ENCODE peak calls at places on chromosomes 16 and 17, in four cellular contexts. One of them, this sample, is unnamed.

GRCh38 chr17:79298801-79299200 is 224.2 kb downstream of the ENGASE start:
- DNase-seq in GM12878: no peak
- DNase-seq in K562: no peak
- DNase-seq in HepG2: no peak
- DNase-seq in this sample: no peak

GRCh38 chr17:46928472-46929261 is 5.7 kb downstream of the GOSR2 start:
- DNase-seq in HepG2: no peak
- DNase-seq in GM12878: no peak
- DNase-seq in K562: no peak
- DNase-seq in this sample: no peak

GRCh38 chr17:64599187-64599676 is 62.9 kb downstream of the SMURF2 start:
- DNase-seq in HepG2: no peak
- DNase-seq in GM12878: no peak
- DNase-seq in K562: peak; percentile 36
- DNase-seq in this sample: peak; percentile 26

GRCh38 chr16:31513126-31513525 is 4.9 kb upstream of the RUSF1 start:
- DNase-seq in K562: no peak
- DNase-seq in GM12878: no peak
- DNase-seq in HepG2: no peak
- DNase-seq in this sample: no peak

GRCh38 chr16:85757341-85757822 is 6.5 kb upstream of the C16orf74 start:
- DNase-seq in K562: no peak
- DNase-seq in HepG2: no peak
- DNase-seq in GM12878: peak; percentile 57
- DNase-seq in this sample: no peak

GRCh38 chr16:23286131-23286532 is 16.0 kb upstream of the SCNN1B start:
- DNase-seq in GM12878: no peak
- DNase-seq in K562: no peak
- DNase-seq in HepG2: no peak
- DNase-seq in this sample: no peak

GRCh38 chr17:67679225-67679624 is 38.5 kb upstream of the NOL11 start:
- DNase-seq in GM12878: no peak
- DNase-seq in HepG2: no peak
- DNase-seq in K562: no peak
- DNase-seq in this sample: no peak

GRCh38 chr17:41785876-41786226 is 660 bp downstream of the JUP start:
- DNase-seq in K562: peak; percentile 65
- DNase-seq in HepG2: no peak
- DNase-seq in GM12878: no peak
- DNase-seq in this sample: peak; percentile 63

GRCh38 chr17:73592079-73592415 is 52.2 kb downstream of the SDK2 start:
- DNase-seq in HepG2: no peak
- DNase-seq in GM12878: no peak
- DNase-seq in K562: no peak
- DNase-seq in this sample: no peak

GRCh38 chr17:7336240-7337175 is at the start of gene ACAP1:
- DNase-seq in HepG2: no peak
- DNase-seq in K562: peak; percentile 44
- DNase-seq in GM12878: no peak
- DNase-seq in this sample: peak; percentile 78

GRCh38 chr17:78862073-78863023 is 21.7 kb upstream of the USP36 start:
- DNase-seq in HepG2: peak; percentile 62
- DNase-seq in GM12878: no peak
- DNase-seq in K562: peak; percentile 70
- DNase-seq in this sample: no peak

GRCh38 chr16:86286991-86287640 is 223.2 kb upstream of the FOXF1 start:
- DNase-seq in K562: no peak
- DNase-seq in GM12878: no peak
- DNase-seq in HepG2: no peak
- DNase-seq in this sample: peak; percentile 67

GRCh38 chr16:6066601-6067000 is 969.0 kb upstream of the EEF2KMT start:
- DNase-seq in HepG2: no peak
- DNase-seq in K562: no peak
- DNase-seq in GM12878: no peak
- DNase-seq in this sample: no peak

DNA sequence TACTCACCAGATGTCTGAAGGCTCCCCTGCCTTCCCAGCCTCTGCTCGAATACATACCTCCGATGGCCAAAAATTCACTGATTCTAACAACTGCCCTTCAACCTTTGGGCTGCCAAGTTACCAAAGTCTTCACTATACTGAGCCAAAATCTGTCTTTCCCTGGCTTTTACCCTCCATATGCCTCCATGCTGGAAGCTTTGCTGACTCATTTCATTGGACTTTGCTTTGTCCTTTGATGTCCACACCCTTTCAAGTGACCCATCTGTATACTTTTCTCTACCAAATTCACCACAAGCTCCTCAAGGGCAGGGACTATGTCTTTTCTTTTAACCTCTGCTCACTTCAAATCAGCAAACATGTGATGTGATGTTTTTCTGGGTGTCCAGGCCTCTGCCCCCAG is 21.0 kb upstream of the MTMR4 start:
- DNase-seq in K562: no peak
- DNase-seq in GM12878: no peak
- DNase-seq in HepG2: peak; percentile 81
- DNase-seq in this sample: no peak
- TF ChIP-seq NR2C2 in K562: no peak
- TF ChIP-seq NR2C2 in GM12878: no peak
- TF ChIP-seq NR2C2 in HepG2: peak; percentile 44
- TF ChIP-seq NR2C2 in this sample: no peak

DNA sequence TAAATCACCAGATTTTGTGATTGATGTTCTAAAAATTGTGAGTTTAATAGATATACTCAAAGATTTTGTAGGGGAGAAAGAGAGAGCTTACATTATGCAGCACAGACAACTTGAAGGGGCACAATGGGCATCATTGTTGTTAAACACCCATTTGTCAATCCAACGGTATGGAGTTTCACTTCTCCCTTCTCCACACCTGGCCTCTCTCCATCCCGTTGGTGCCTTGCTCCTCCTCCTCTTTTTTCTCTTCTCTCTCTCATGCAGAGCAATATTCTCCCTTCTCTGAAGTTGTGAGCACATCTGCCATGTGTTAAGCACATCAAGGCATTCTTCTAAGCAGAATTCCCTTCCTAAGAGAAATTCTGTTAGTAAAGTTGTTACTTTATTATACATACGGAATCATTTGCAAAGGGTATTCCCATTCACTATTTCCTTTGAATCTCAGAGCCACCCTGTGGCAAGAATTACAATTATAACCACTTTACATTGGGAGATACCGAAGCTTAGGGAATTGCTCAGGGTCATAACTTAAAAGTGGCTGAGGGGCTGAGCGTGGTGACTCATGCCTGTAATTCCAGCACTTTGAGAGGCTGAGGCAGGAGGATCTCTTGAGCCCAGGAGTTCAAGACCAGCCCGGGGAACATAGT is 40.5 kb upstream of the SKAP1 start:
- DNase-seq in HepG2: no peak
- DNase-seq in GM12878: no peak
- DNase-seq in K562: no peak
- DNase-seq in this sample: no peak
- TF ChIP-seq NR2C2 in HepG2: no peak
- TF ChIP-seq NR2C2 in GM12878: no peak
- TF ChIP-seq NR2C2 in K562: no peak
- TF ChIP-seq NR2C2 in this sample: no peak

GRCh38 chr17:75925103-75925502 is 15.7 kb downstream of the FBF1 start:
- DNase-seq in GM12878: no peak
- DNase-seq in HepG2: no peak
- DNase-seq in K562: no peak
- DNase-seq in this sample: no peak

GRCh38 chr17:75925912-75926311 is 14.9 kb downstream of the FBF1 start:
- DNase-seq in GM12878: no peak
- DNase-seq in K562: no peak
- DNase-seq in HepG2: no peak
- DNase-seq in this sample: no peak

GRCh38 chr17:75922963-75923874 is 17.6 kb downstream of the FBF1 start:
- DNase-seq in GM12878: no peak
- DNase-seq in HepG2: no peak
- DNase-seq in K562: no peak
- DNase-seq in this sample: no peak

GRCh38 chr17:75931062-75931461 is 9.8 kb downstream of the FBF1 start:
- DNase-seq in GM12878: no peak
- DNase-seq in K562: no peak
- DNase-seq in HepG2: no peak
- DNase-seq in this sample: no peak

GRCh38 chr17:75927286-75927922 is 13.4 kb downstream of the FBF1 start:
- DNase-seq in GM12878: no peak
- DNase-seq in K562: peak; percentile 81
- DNase-seq in HepG2: peak; percentile 52
- DNase-seq in this sample: peak; percentile 63
- TF ChIP-seq NR2C2 in GM12878: no peak
- TF ChIP-seq NR2C2 in K562: no peak
- TF ChIP-seq NR2C2 in HepG2: no peak
- TF ChIP-seq NR2C2 in this sample: no peak

GRCh38 chr16:89779917-89780316 is 36.5 kb downstream of the FANCA start:
- DNase-seq in GM12878: no peak
- DNase-seq in K562: no peak
- DNase-seq in HepG2: no peak
- DNase-seq in this sample: no peak
- TF ChIP-seq NR2C2 in GM12878: no peak
- TF ChIP-seq NR2C2 in K562: no peak
- TF ChIP-seq NR2C2 in HepG2: no peak
- TF ChIP-seq NR2C2 in this sample: no peak

GRCh38 chr17:38958326-38958725 is 8.9 kb downstream of the FBXO47 start:
- DNase-seq in HepG2: no peak
- DNase-seq in K562: no peak
- DNase-seq in GM12878: no peak
- DNase-seq in this sample: no peak
- TF ChIP-seq NR2C2 in HepG2: no peak
- TF ChIP-seq NR2C2 in K562: no peak
- TF ChIP-seq NR2C2 in GM12878: no peak
- TF ChIP-seq NR2C2 in this sample: no peak

GRCh38 chr16:57376313-57376818 is 4.1 kb downstream of the CX3CL1 start:
- DNase-seq in GM12878: no peak
- DNase-seq in HepG2: no peak
- DNase-seq in K562: no peak
- DNase-seq in this sample: no peak

GRCh38 chr16:57374067-57374534 is 1.8 kb downstream of the CX3CL1 start:
- DNase-seq in K562: no peak
- DNase-seq in GM12878: no peak
- DNase-seq in HepG2: no peak
- DNase-seq in this sample: no peak

GRCh38 chr16:57379579-57379978 is 7.3 kb downstream of the CX3CL1 start:
- DNase-seq in K562: no peak
- DNase-seq in HepG2: no peak
- DNase-seq in GM12878: no peak
- DNase-seq in this sample: no peak

GRCh38 chr16:57380671-57381462 is 8.6 kb downstream of the CX3CL1 start:
- DNase-seq in GM12878: no peak
- DNase-seq in K562: no peak
- DNase-seq in HepG2: no peak
- DNase-seq in this sample: no peak

GRCh38 chr16:57377080-57377841 is 5.0 kb downstream of the CX3CL1 start:
- DNase-seq in GM12878: peak; percentile 77
- DNase-seq in K562: no peak
- DNase-seq in HepG2: peak; percentile 64
- DNase-seq in this sample: no peak
- TF ChIP-seq NR2C2 in GM12878: no peak
- TF ChIP-seq NR2C2 in K562: no peak
- TF ChIP-seq NR2C2 in HepG2: no peak
- TF ChIP-seq NR2C2 in this sample: no peak

GRCh38 chr16:799111-799947 is 1.2 kb downstream of the GNG13 start:
- DNase-seq in GM12878: no peak
- DNase-seq in K562: no peak
- DNase-seq in HepG2: no peak
- DNase-seq in this sample: no peak
- TF ChIP-seq NR2C2 in GM12878: no peak
- TF ChIP-seq NR2C2 in K562: no peak
- TF ChIP-seq NR2C2 in HepG2: no peak
- TF ChIP-seq NR2C2 in this sample: no peak

This sample was measured in WTC11.